ENCODE peak calls at places on chromosomes 16 and 17, in four cellular contexts. K is trophoblast cell, T is neural progenitor cell, P is K562. U is an unnamed sample.

GRCh38 chr16:68512183-68512582 is 26.9 kb upstream of the ZFP90 start:
- DNase-seq in K (no peak), T (no peak), P (no peak), U (no peak)

GRCh38 chr17:77566151-77566550 is 392.4 kb upstream of the TNRC6C start:
- DNase-seq in K (no peak), T (no peak), P (no peak), U (no peak)

GRCh38 chr17:81404557-81405165 is 9.4 kb downstream of the BAHCC1 start:
- DNase-seq in K (no peak), T (no peak), P (no peak), U (no peak)

GRCh38 chr16:57166951-57167350 is 18.9 kb downstream of the PSME3IP1 start:
- DNase-seq in K (no peak), T (no peak), P (no peak), U (no peak)

GRCh38 chr17:4901648-4902344 is 1.1 kb downstream of the CHRNE start:
- DNase-seq in K (peak), T (no peak), P (peak), U (no peak)

GRCh38 chr17:332023-332422 is 20.6 kb downstream of the RPH3AL start:
- DNase-seq in K (no peak), T (no peak), P (no peak), U (no peak)

GRCh38 chr17:47856830-47857229 is 5.9 kb upstream of the SP6 start:
- DNase-seq in K (no peak), T (no peak), P (no peak), U (no peak)

GRCh38 chr16:72938426-72939164 is 109.3 kb downstream of the ZFHX3 start:
- DNase-seq in K (peak), T (peak), P (no peak), U (no peak)

GRCh38 chr16:87407511-87408112 is 15.5 kb downstream of the MAP1LC3B start:
- DNase-seq in K (no peak), T (no peak), P (no peak), U (peak)

GRCh38 chr17:20926532-20926931 is 116.3 kb downstream of the USP22 start:
- DNase-seq in K (no peak), T (no peak), P (no peak), U (peak)

GRCh38 chr16:57865746-57866528 is 63.6 kb upstream of the KIFC3 start:
- DNase-seq in K (no peak), T (no peak), P (no peak), U (peak)

GRCh38 chr16:87671715-87672270 is 69.5 kb downstream of the JPH3 start:
- DNase-seq in K (no peak), T (no peak), P (no peak), U (no peak)

GRCh38 chr17:44354582-44355309 is 8.9 kb downstream of the FAM171A2 start:
- DNase-seq in K (peak), T (peak), P (peak), U (no peak)

GRCh38 chr16:83403751-83404150 is 404.0 kb upstream of the HSBP1 start:
- DNase-seq in K (no peak), T (no peak), P (no peak), U (no peak)

GRCh38 chr17:64022631-64023063 is 2.2 kb upstream of the ICAM2 start:
- DNase-seq in K (no peak), T (no peak), P (peak), U (no peak)

GRCh38 chr16:622920-623280 is 7.9 kb upstream of the WFIKKN1 start:
- DNase-seq in K (no peak), T (no peak), P (peak), U (no peak)

GRCh38 chr17:11094377-11094776 is 146.6 kb upstream of the SHISA6 start:
- DNase-seq in K (no peak), T (no peak), P (no peak), U (no peak)

GRCh38 chr17:77451271-77451893 is 310.6 kb downstream of the SEC14L1 start:
- DNase-seq in K (no peak), T (peak), P (peak), U (no peak)

GRCh38 chr17:2230877-2231276 is 72.7 kb downstream of the SMG6 start:
- DNase-seq in K (peak), T (no peak), P (no peak), U (no peak)

GRCh38 chr16:86994651-86995171 is 322.5 kb downstream of the C16orf95 start:
- DNase-seq in K (no peak), T (peak), P (peak), U (no peak)

GRCh38 chr17:82674656-82675475 is 23.6 kb downstream of the RAB40B start:
- DNase-seq in K (no peak), T (no peak), P (no peak), U (no peak)

GRCh38 chr17:80990921-80991644 is 558 bp upstream of the CHMP6 start:
- DNase-seq in K (no peak), T (no peak), P (peak), U (no peak)

GRCh38 chr16:88430524-88431446 is 22.3 kb upstream of the ZFPM1 start:
- DNase-seq in K (no peak), T (no peak), P (peak), U (no peak)

GRCh38 chr16:85819245-85819644 is 19.8 kb downstream of the COX4I1 start:
- DNase-seq in K (peak), T (peak), P (peak), U (peak)

GRCh38 chr16:75341934-75342811 is 90.7 kb upstream of the BCAR1 start:
- DNase-seq in K (no peak), T (no peak), P (no peak), U (peak)

GRCh38 chr16:68230956-68231355 is 5.0 kb downstream of the ESRP2 start:
- DNase-seq in K (no peak), T (no peak), P (no peak), U (no peak)

GRCh38 chr16:14486520-14487303 is 143.3 kb downstream of the PARN start:
- DNase-seq in K (peak), T (peak), P (peak), U (peak)

GRCh38 chr16:4743217-4743897 is 9.0 kb downstream of the DNAAF8 start:
- DNase-seq in K (no peak), T (no peak), P (no peak), U (no peak)

GRCh38 chr16:76277099-76278030 is at the start of gene CNTNAP4:
- DNase-seq in K (no peak), T (peak), P (no peak), U (no peak)

GRCh38 chr17:80709090-80709695 is 164.6 kb downstream of the RPTOR start:
- DNase-seq in K (no peak), T (no peak), P (no peak), U (no peak)

GRCh38 chr17:2034157-2034556 is 4.2 kb downstream of the DPH1 start:
- DNase-seq in K (no peak), T (no peak), P (peak), U (no peak)

GRCh38 chr17:55996826-55997225 is 156.4 kb upstream of the ANKFN1 start:
- DNase-seq in K (no peak), T (no peak), P (no peak), U (no peak)

GRCh38 chr17:57211543-57211942 is 44.8 kb upstream of the MSI2 start:
- DNase-seq in K (no peak), T (no peak), P (no peak), U (no peak)

GRCh38 chr17:57281887-57282653 is 25.7 kb downstream of the MSI2 start:
- DNase-seq in K (no peak), T (no peak), P (no peak), U (no peak)

GRCh38 chr17:77859411-77859810 is 99.1 kb upstream of the TNRC6C start:
- DNase-seq in K (no peak), T (no peak), P (no peak), U (no peak)

GRCh38 chr16:29943846-29944669 is 17.8 kb upstream of the TMEM219 start:
- DNase-seq in K (peak), T (peak), P (peak), U (peak)

GRCh38 chr16:50366126-50366525 is 2.7 kb downstream of the BRD7 start:
- DNase-seq in K (no peak), T (no peak), P (no peak), U (no peak)
- H3K4me2 ChIP-seq in K (no peak), T (peak), P (no peak), U (peak)

GRCh38 chr17:27521281-27522027 is 65.2 kb downstream of the KSR1 start:
- DNase-seq in K (peak), T (no peak), P (no peak), U (no peak)

GRCh38 chr17:27520571-27521185 is 64.4 kb downstream of the KSR1 start:
- DNase-seq in K (no peak), T (peak), P (no peak), U (no peak)

GRCh38 chr17:27518048-27518447 is 61.8 kb downstream of the KSR1 start:
- DNase-seq in K (no peak), T (no peak), P (no peak), U (no peak)

GRCh38 chr17:27518750-27519521 is 62.7 kb downstream of the KSR1 start:
- DNase-seq in K (no peak), T (no peak), P (no peak), U (peak)

GRCh38 chr17:27519550-27519949 is 63.3 kb downstream of the KSR1 start:
- DNase-seq in K (no peak), T (no peak), P (no peak), U (no peak)
- H3K4me2 ChIP-seq in K (no peak), T (peak), P (no peak), U (no peak)

GRCh38 chr16:31063495-31063842 is 10.6 kb downstream of the ZNF668 start:
- DNase-seq in K (no peak), T (no peak), P (no peak), U (no peak)
- H3K4me2 ChIP-seq in K (no peak), T (no peak), P (no peak), U (no peak)

GRCh38 chr16:11212819-11213196 is 43.2 kb downstream of the SOCS1 start:
- DNase-seq in K (no peak), T (no peak), P (no peak), U (peak)

GRCh38 chr16:11213373-11213772 is 42.6 kb downstream of the SOCS1 start:
- DNase-seq in K (no peak), T (no peak), P (no peak), U (no peak)

GRCh38 chr16:11213799-11214198 is 42.2 kb downstream of the SOCS1 start:
- DNase-seq in K (no peak), T (no peak), P (no peak), U (no peak)

GRCh38 chr16:11211061-11211976 is 44.7 kb downstream of the SOCS1 start:
- DNase-seq in K (no peak), T (no peak), P (no peak), U (no peak)

DNA sequence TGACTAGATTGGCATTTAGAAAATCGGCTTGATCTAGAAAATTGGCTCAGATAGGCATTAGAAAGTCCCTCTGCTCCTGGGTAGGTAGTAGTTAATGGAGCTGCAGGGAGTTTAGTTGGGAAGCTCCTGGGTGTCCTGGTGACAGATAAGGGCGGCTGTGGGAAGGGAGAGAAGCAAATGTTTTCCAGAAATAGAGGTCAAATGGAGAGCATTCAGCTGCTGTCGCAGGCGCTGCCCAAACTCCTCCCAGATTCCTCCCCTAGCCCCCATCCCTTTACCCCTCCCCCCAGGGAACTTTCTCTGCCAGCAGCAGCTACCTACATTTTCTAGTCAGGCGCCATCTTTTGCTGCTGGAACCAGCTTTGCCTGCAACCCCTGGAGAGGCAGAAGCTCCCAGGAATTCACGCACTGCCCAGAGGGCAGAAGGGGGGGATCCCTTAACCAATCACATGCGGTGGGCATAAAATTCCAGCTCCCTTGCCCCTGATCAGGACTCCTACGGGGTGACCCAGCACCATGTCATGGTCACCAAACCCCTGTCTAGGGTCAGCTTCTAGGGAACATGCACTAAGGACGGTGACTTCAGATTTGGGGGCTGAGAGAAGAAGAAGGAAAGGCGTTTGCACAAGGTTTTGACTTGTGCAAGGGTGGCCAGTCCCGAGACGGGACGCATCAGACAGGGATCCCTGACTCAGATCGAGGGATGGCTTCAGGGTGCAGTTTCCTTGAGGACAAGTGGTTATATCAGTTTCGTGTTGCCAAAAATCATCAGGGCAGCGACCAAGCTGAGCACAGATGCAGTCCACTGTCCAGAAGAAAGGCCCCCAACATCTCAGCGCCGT is 43.8 kb downstream of the SOCS1 start:
- DNase-seq in K (no peak), T (no peak), P (peak), U (no peak)
- H3K4me2 ChIP-seq in K (no peak), T (no peak), P (no peak), U (no peak)

U was measured in PC-9.